ENCODE peak calls at places on chromosomes 2 and 18, in six cellular contexts. K, S, I, X, N and V are unnamed samples.

GRCh38 chr2:32264422-32265149 is at the start of gene NLRC4:
- DNase-seq in K (no peak), S (no peak), I (no peak), X (no peak), N (no peak), V (no peak)

GRCh38 chr2:54629914-54630609 is 93.4 kb upstream of the EML6 start:
- DNase-seq in K (peak), S (no peak), I (no peak), X (no peak), N (peak), V (no peak)

GRCh38 chr2:172242968-172243367 is 140.3 kb upstream of the DLX2 start:
- DNase-seq in K (no peak), S (no peak), I (no peak), X (no peak), N (no peak), V (no peak)

GRCh38 chr2:203580846-203581245 is 45.7 kb upstream of the RAPH1 start:
- DNase-seq in K (no peak), S (peak), I (no peak), X (no peak), N (no peak), V (no peak)

GRCh38 chr2:232707076-232707475 is 9.9 kb downstream of the GIGYF2 start:
- DNase-seq in K (no peak), S (no peak), I (no peak), X (no peak), N (no peak), V (no peak)

GRCh38 chr2:25078171-25079049 is 36.5 kb downstream of the EFR3B start:
- DNase-seq in K (peak), S (no peak), I (no peak), X (no peak), N (peak), V (no peak)

GRCh38 chr2:226664140-226664539 is 135.5 kb downstream of the IRS1 start:
- DNase-seq in K (no peak), S (no peak), I (no peak), X (no peak), N (no peak), V (no peak)

GRCh38 chr18:35572644-35573043 is 8.9 kb upstream of the GALNT1 start:
- DNase-seq in K (no peak), S (no peak), I (no peak), X (no peak), N (peak), V (no peak)

GRCh38 chr2:3303583-3304406 is 73.8 kb downstream of the EIPR1 start:
- DNase-seq in K (peak), S (peak), I (peak), X (peak), N (peak), V (peak)

GRCh38 chr2:108575132-108575966 is 41.1 kb downstream of the LIMS1 start:
- DNase-seq in K (peak), S (no peak), I (no peak), X (no peak), N (peak), V (no peak)

GRCh38 chr2:190627881-190628412 is 20.9 kb upstream of the NAB1 start:
- DNase-seq in K (no peak), S (peak), I (no peak), X (peak), N (no peak), V (no peak)

GRCh38 chr18:79770826-79771225 is 26.9 kb upstream of the KCNG2 start:
- DNase-seq in K (no peak), S (no peak), I (no peak), X (no peak), N (no peak), V (no peak)

GRCh38 chr2:149915151-149915550 is 327.6 kb upstream of the MMADHC start:
- DNase-seq in K (no peak), S (no peak), I (no peak), X (no peak), N (no peak), V (no peak)

GRCh38 chr18:10412933-10413332 is 41.5 kb upstream of the APCDD1 start:
- DNase-seq in K (no peak), S (no peak), I (no peak), X (no peak), N (no peak), V (no peak)

GRCh38 chr2:166179201-166179600 is 51.4 kb upstream of the SCN1A start:
- DNase-seq in K (no peak), S (no peak), I (no peak), X (no peak), N (no peak), V (no peak)

GRCh38 chr18:70234667-70235459 is 29.4 kb upstream of the RTTN start:
- DNase-seq in K (peak), S (no peak), I (no peak), X (no peak), N (peak), V (no peak)

GRCh38 chr2:5977477-5977876 is 285.3 kb downstream of the SOX11 start:
- DNase-seq in K (no peak), S (no peak), I (no peak), X (no peak), N (no peak), V (no peak)

GRCh38 chr2:170891893-170892292 is 37.2 kb upstream of the GORASP2 start:
- DNase-seq in K (no peak), S (no peak), I (no peak), X (no peak), N (no peak), V (no peak)

GRCh38 chr2:181540421-181540820 is 83.2 kb downstream of the ITGA4 start:
- DNase-seq in K (no peak), S (no peak), I (no peak), X (no peak), N (no peak), V (no peak)

GRCh38 chr2:220887880-220888279 is 684.2 kb downstream of the EPHA4 start:
- DNase-seq in K (no peak), S (no peak), I (no peak), X (no peak), N (no peak), V (no peak)

GRCh38 chr2:220892018-220892634 is 680.0 kb downstream of the EPHA4 start:
- DNase-seq in K (no peak), S (no peak), I (no peak), X (no peak), N (no peak), V (no peak)

GRCh38 chr2:220894069-220894468 is 678.0 kb downstream of the EPHA4 start:
- DNase-seq in K (peak), S (no peak), I (no peak), X (no peak), N (no peak), V (no peak)

GRCh38 chr2:220891405-220891804 is 680.7 kb downstream of the EPHA4 start:
- DNase-seq in K (peak), S (no peak), I (no peak), X (no peak), N (peak), V (no peak)

GRCh38 chr2:220893411-220893810 is 678.7 kb downstream of the EPHA4 start:
- DNase-seq in K (no peak), S (no peak), I (no peak), X (no peak), N (no peak), V (no peak)
- TF ChIP-seq CTCF in K (no peak), S (no peak), I (no peak), X (no peak), N (no peak), V (no peak)

DNA sequence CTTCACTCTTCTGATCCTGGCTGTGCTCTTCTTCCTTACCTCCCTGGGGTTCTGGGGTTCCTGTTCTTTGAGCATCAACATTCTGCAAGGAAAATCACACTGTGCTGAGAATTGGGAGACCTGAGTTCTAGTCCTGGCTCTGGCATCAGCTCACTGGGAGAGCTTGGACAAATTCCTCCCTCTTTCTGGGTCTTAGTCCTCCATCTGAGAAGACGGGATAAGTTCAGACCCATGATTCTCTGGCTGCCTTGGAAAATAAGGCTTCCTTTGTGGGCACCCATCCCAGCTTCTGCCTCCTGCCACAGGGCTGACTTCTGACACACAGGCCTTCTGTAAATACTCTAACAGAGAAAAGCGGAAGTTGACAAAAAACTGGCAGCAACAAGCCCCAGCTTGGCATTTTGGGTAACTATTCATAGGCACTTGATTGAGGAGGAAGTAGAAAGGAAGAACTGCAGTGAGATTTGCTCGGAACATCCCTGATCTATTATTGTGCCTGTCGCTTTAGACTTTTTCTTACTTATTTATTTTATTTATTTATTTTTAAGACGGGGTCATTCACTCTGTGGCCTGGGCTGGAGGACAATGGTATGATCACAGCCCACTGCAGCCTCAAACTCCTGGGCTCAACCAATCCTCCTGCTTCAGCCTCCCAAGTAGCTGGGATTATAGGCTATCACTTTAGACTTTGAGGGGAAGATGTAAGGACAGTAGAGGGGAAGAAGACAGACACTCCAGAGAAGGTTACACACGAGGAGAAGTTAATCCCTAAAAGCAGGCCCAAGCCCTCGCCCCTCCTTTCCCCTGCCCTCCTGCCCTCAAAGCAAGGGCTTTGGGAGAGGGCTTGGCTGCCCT is 7.9 kb downstream of the PCBP1 start:
- DNase-seq in K (peak), S (peak), I (no peak), X (no peak), N (no peak), V (peak)
- TF ChIP-seq CTCF in K (no peak), S (no peak), I (no peak), X (no peak), N (no peak), V (no peak)

GRCh38 chr2:230809677-230810251 is 55.0 kb upstream of the ITM2C start:
- DNase-seq in K (no peak), S (no peak), I (no peak), X (no peak), N (no peak), V (no peak)
- TF ChIP-seq CTCF in K (no peak), S (no peak), I (peak), X (peak), N (peak), V (no peak)

GRCh38 chr18:26190506-26190905 is 35.7 kb upstream of the TAF4B start:
- DNase-seq in K (no peak), S (no peak), I (peak), X (no peak), N (no peak), V (peak)

GRCh38 chr18:26181343-26181826 is 44.9 kb upstream of the TAF4B start:
- DNase-seq in K (no peak), S (no peak), I (no peak), X (no peak), N (no peak), V (no peak)

GRCh38 chr18:26185267-26185666 is 41.0 kb upstream of the TAF4B start:
- DNase-seq in K (no peak), S (no peak), I (no peak), X (no peak), N (no peak), V (no peak)
- TF ChIP-seq CTCF in K (peak), S (no peak), I (peak), X (peak), N (no peak), V (no peak)

DNA sequence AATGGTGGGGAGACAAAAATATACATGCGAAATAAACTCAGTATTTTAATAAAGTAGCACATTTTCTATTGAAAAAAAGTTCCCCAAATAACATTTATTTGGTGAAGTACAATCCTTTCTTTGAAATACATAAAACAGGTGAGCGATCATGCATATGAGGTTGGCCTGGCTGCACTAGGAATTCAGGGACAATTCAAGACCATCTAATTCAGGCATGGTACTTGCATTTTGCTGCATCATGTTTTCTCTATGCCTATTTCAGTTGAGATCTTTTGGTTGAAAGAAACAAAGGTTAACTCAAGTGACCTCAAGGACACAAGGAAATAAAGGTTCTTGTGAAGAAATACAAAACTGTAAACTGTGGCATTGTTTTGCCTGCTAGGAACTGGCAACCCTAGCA is 19.8 kb upstream of the TAF4B start:
- DNase-seq in K (no peak), S (no peak), I (no peak), X (no peak), N (no peak), V (no peak)
- TF ChIP-seq CTCF in K (no peak), S (no peak), I (no peak), X (no peak), N (no peak), V (no peak)

DNA sequence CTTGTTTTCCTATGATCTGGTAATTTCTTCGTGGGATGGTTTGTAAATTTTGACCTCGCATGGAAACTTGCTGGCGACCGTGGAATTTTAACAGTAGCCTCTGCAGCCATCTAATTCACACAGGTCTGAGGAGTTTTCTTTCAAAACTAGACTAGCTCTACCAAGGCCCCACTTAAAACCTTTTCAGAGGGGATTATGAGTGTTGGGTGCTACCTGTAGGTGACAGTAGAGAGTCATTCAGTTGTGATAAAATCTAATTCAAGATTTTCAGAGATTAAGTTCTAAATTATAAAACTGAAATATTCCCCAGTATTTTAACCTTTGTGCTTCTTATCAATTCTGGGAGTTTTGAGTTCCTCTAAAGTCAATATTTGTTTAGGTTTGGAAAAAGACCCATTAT is 31.0 kb downstream of the THSD7B start:
- DNase-seq in K (no peak), S (no peak), I (no peak), X (no peak), N (no peak), V (no peak)
- TF ChIP-seq CTCF in K (no peak), S (no peak), I (no peak), X (peak), N (no peak), V (no peak)

GRCh38 chr2:144943986-144944385 is 424.1 kb upstream of the ZEB2 start:
- DNase-seq in K (peak), S (no peak), I (no peak), X (no peak), N (peak), V (no peak)
- TF ChIP-seq CTCF in K (no peak), S (no peak), I (no peak), X (no peak), N (no peak), V (no peak)

DNA sequence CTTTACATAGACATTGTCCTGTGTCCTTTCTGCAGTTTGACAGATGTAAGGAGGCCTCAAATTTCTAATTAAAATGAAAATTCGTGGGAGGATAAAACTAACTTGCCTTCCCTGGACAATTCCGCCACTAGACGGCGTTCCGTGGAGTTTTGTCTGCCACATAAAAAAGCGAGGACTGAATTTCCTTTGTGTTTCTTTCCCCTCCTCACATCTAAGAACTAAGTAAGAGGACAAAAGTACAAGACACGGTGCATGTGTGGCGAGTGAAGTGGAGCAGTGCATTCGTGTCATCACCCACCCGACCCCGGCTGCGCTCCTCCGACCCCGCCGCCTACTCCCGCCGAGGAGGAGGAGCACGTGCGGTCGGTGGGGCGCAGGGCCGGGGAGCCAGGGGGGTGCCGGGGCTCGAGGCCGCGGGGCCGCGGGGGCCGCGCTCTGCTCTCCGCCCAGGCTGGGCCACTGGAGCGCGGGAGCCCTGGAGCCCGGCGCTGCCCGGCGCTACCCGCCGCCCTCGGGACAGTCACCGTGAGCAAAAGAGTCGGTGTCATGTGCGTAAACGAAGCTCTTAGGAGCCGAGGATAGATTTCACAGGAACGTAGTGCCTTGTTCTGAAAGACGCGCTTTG is 10.8 kb downstream of the TBR1 start:
- DNase-seq in K (no peak), S (no peak), I (no peak), X (no peak), N (no peak), V (no peak)
- TF ChIP-seq CTCF in K (peak), S (peak), I (no peak), X (peak), N (peak), V (no peak)

DNA sequence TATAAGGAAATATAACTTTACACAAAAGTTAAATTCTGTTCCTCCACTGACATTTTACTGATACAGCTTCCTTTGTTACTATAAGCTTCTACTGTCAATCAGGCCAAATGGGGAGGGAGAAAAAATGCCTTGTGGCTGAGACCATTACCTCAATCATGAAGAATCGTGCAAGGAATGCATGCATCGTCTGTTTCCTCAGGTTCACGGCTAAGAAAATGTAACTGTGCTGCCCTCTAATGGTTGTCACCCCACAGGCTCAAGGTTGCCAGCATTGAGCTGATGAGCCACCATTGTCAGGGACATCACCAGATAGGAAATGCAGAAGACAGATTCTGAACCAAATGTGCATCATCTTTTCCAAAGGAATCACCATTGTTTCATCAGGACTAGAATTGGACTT is 426.9 kb downstream of the CDH2 start:
- DNase-seq in K (no peak), S (no peak), I (no peak), X (peak), N (peak), V (no peak)
- TF ChIP-seq CTCF in K (peak), S (peak), I (no peak), X (peak), N (peak), V (no peak)

GRCh38 chr2:158510887-158511286 is 54.1 kb downstream of the PKP4 start:
- DNase-seq in K (no peak), S (no peak), I (no peak), X (no peak), N (no peak), V (no peak)

GRCh38 chr2:158507679-158508078 is 50.9 kb downstream of the PKP4 start:
- DNase-seq in K (no peak), S (no peak), I (no peak), X (no peak), N (no peak), V (no peak)

GRCh38 chr2:158509928-158510797 is 53.4 kb downstream of the PKP4 start:
- DNase-seq in K (no peak), S (no peak), I (no peak), X (no peak), N (no peak), V (no peak)

GRCh38 chr2:158512323-158512722 is 55.6 kb downstream of the PKP4 start:
- DNase-seq in K (no peak), S (no peak), I (no peak), X (no peak), N (no peak), V (no peak)

GRCh38 chr2:158511706-158512105 is 55.0 kb downstream of the PKP4 start:
- DNase-seq in K (no peak), S (no peak), I (no peak), X (no peak), N (no peak), V (no peak)
- TF ChIP-seq CTCF in K (no peak), S (no peak), I (no peak), X (no peak), N (no peak), V (no peak)